ENCODE peak calls at places on chromosomes 4 and X, in five cellular contexts. A is fibroblast of pulmonary artery, V is left ventricle myocardium inferior, N is upper lobe of right lung, B is left lung. S is an unnamed sample.

GRCh38 chrX:28586291-28586690 is 955 bp upstream of the IL1RAPL1 start:
- DNase-seq in V (peak), B (no peak), A (peak), N (no peak), S (no peak)

GRCh38 chr4:20662851-20663250 is 37.4 kb upstream of the PACRGL start:
- DNase-seq in V (no peak), B (no peak), A (peak), N (no peak), S (no peak)

GRCh38 chr4:76881375-76881774 is 16.6 kb downstream of the SOWAHB start:
- DNase-seq in A (no peak), N (no peak), B (no peak), V (no peak), S (no peak)

GRCh38 chr4:77155631-77156345 is 1.2 kb upstream of the CCNG2 start:
- DNase-seq in N (no peak), V (no peak), B (no peak), A (no peak), S (no peak)

GRCh38 chrX:110836982-110837381 is 41.4 kb upstream of the CHRDL1 start:
- DNase-seq in V (no peak), B (no peak), A (no peak), N (no peak), S (no peak)

GRCh38 chr4:47061435-47061834 is 30.1 kb downstream of the GABRB1 start:
- DNase-seq in B (no peak), A (peak), N (no peak), V (no peak), S (no peak)

GRCh38 chr4:151031831-151032605 is 16.9 kb upstream of the LRBA start:
- DNase-seq in B (peak), V (no peak), A (peak), N (no peak), S (no peak)

GRCh38 chrX:47649781-47650163 is 591 bp downstream of the ELK1 start:
- DNase-seq in B (no peak), A (no peak), N (no peak), V (no peak), S (peak)

DNA sequence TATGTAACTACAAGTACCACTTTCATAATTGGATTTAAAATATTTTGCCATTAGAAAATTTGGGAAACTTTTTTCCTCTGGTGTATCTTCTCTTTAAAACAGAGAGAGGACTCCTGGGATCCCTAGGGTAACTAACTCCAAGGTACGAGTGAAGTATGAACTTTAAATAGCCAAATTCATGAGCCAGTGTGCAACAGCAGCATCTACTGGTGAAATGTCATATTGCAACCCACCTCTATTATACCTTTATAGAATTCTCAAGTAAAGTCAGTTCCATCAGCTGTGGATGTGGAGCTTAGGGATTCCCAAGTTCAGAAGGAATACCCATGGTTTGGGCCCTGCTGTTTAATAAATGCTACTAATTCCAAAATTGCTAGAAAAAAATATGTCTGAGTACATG is 282.7 kb upstream of the TAPT1 start:
- DNase-seq in A (no peak), N (no peak), B (no peak), V (no peak), S (no peak)
- TF ChIP-seq CTCF in A (peak), N (no peak), B (no peak), V (no peak), S (peak)

GRCh38 chr4:126956192-126956897 is 676.4 kb upstream of the INTU start:
- DNase-seq in A (no peak), B (peak), N (no peak), V (no peak), S (no peak)

GRCh38 chr4:126955292-126956191 is 677.2 kb upstream of the INTU start:
- DNase-seq in N (no peak), A (no peak), B (peak), V (no peak), S (no peak)

GRCh38 chr4:126958482-126958881 is 674.3 kb upstream of the INTU start:
- DNase-seq in V (no peak), B (no peak), A (no peak), N (no peak), S (no peak)

GRCh38 chr4:126960760-126961159 is 672.0 kb upstream of the INTU start:
- DNase-seq in B (no peak), A (no peak), N (no peak), V (no peak), S (no peak)

GRCh38 chr4:126957555-126958440 is 675.0 kb upstream of the INTU start:
- DNase-seq in A (peak), V (no peak), B (no peak), N (no peak), S (no peak)
- TF ChIP-seq CTCF in A (peak), V (peak), B (no peak), N (no peak), S (peak)

GRCh38 chrX:131262738-131263679 is 26.1 kb downstream of the IGSF1 start:
- DNase-seq in B (no peak), N (no peak), V (no peak), A (no peak), S (no peak)
- TF ChIP-seq CTCF in B (no peak), N (peak), V (peak), A (no peak), S (peak)

GRCh38 chr4:152101546-152102183 is 340.9 kb upstream of the GATB start:
- DNase-seq in A (no peak), N (no peak), V (no peak), B (no peak), S (no peak)

GRCh38 chr4:152099061-152099425 is 338.2 kb upstream of the GATB start:
- DNase-seq in B (no peak), V (no peak), N (no peak), A (no peak), S (peak)

GRCh38 chr4:152100378-152101201 is 339.8 kb upstream of the GATB start:
- DNase-seq in B (no peak), N (no peak), V (no peak), A (no peak), S (peak)

GRCh38 chr4:152098365-152099060 is 337.7 kb upstream of the GATB start:
- DNase-seq in B (no peak), V (no peak), A (no peak), N (no peak), S (no peak)

GRCh38 chr4:152099555-152099954 is 338.7 kb upstream of the GATB start:
- DNase-seq in N (no peak), V (no peak), A (no peak), B (no peak), S (peak)
- TF ChIP-seq CTCF in N (no peak), V (peak), A (no peak), B (no peak), S (no peak)

DNA sequence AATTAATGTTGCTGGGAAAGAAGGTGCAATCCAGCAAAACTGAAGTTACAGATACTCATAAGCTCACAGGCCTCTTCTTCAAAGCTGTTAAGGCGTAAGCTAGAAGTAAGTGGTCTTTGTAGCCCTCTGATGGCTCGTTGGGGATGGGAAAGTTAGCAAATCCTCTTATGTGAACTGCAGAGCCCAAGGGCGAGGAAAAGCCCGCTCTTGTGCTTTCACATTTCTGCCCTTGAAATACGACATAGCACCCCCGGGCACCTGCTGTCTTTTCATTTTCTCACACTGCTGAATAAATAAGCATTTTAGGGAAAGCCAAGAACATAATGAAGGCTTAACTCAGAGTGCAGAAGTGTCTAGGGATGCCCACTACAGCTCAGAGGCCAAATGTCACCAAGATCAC is 73.1 kb upstream of the SORBS2 start:
- DNase-seq in B (no peak), N (no peak), A (no peak), V (no peak), S (no peak)
- TF ChIP-seq CTCF in B (no peak), N (no peak), A (no peak), V (no peak), S (no peak)

GRCh38 chrX:14029425-14030247 is at the start of gene GEMIN8:
- DNase-seq in B (peak), A (peak), N (peak), V (peak), S (peak)
- TF ChIP-seq CTCF in B (no peak), A (no peak), N (no peak), V (no peak), S (no peak)

GRCh38 chr4:177064724-177065394 is 244.8 kb upstream of the NEIL3 start:
- DNase-seq in A (no peak), N (no peak), V (no peak), B (no peak), S (no peak)
- TF ChIP-seq CTCF in A (no peak), N (no peak), V (no peak), B (no peak), S (no peak)

S was measured in osteocyte.